ENCODE peak calls at places on chromosomes 2 and 18, in ten cellular contexts. W, X, P, U, F, H, Z, M, G and R are unnamed samples.

GRCh38 chr2:19785432-19785831 is 116.4 kb downstream of the TTC32 start:
- DNase-seq in W (no peak), X (no peak), P (no peak), U (no peak), F (no peak), H (no peak), Z (no peak), M (no peak), G (no peak), R (no peak)

GRCh38 chr18:48948112-48949050 is 2.4 kb downstream of the SMAD7 start:
- DNase-seq in W (no peak), X (no peak), P (no peak), U (peak), F (peak), H (peak), Z (no peak), M (peak), G (peak), R (peak)

GRCh38 chr18:71784777-71785176 is 759.4 kb downstream of the CBLN2 start:
- DNase-seq in W (no peak), X (no peak), P (no peak), U (no peak), F (peak), H (peak), Z (no peak), M (no peak), G (peak), R (peak)

GRCh38 chr2:196660264-196660663 is 20.7 kb downstream of the CCDC150 start:
- DNase-seq in W (no peak), X (no peak), P (no peak), U (no peak), F (peak), H (no peak), Z (no peak), M (no peak), G (no peak), R (no peak)

GRCh38 chr2:235804676-235805075 is 310.8 kb downstream of the AGAP1 start:
- DNase-seq in W (no peak), X (no peak), P (no peak), U (no peak), F (no peak), H (no peak), Z (no peak), M (no peak), G (no peak), R (no peak)

GRCh38 chr2:162243305-162243693 is at the start of gene FAP:
- DNase-seq in W (no peak), X (no peak), P (no peak), U (no peak), F (no peak), H (no peak), Z (no peak), M (no peak), G (no peak), R (no peak)

GRCh38 chr2:202038471-202039277 is 5.0 kb downstream of the FZD7 start:
- DNase-seq in W (no peak), X (no peak), P (peak), U (no peak), F (no peak), H (no peak), Z (no peak), M (peak), G (no peak), R (no peak)

GRCh38 chr2:168194784-168195522 is 52.4 kb downstream of the STK39 start:
- DNase-seq in W (no peak), X (no peak), P (no peak), U (no peak), F (no peak), H (peak), Z (no peak), M (no peak), G (no peak), R (peak)

GRCh38 chr2:237900891-237901831 is 41.7 kb downstream of the RAMP1 start:
- DNase-seq in W (no peak), X (peak), P (no peak), U (no peak), F (no peak), H (no peak), Z (no peak), M (no peak), G (peak), R (peak)

GRCh38 chr2:157508676-157509075 is 64.8 kb upstream of the CYTIP start:
- DNase-seq in W (no peak), X (no peak), P (no peak), U (no peak), F (no peak), H (no peak), Z (no peak), M (no peak), G (no peak), R (no peak)

GRCh38 chr2:188291142-188291616 is 495 bp upstream of the GULP1 start:
- DNase-seq in W (no peak), X (peak), P (peak), U (no peak), F (no peak), H (no peak), Z (no peak), M (peak), G (peak), R (no peak)

GRCh38 chr2:111617804-111618576 is 266.0 kb downstream of the ANAPC1 start:
- DNase-seq in W (no peak), X (no peak), P (peak), U (peak), F (no peak), H (no peak), Z (no peak), M (no peak), G (no peak), R (no peak)

GRCh38 chr2:218607436-218608115 is at the start of gene PLCD4:
- DNase-seq in W (no peak), X (no peak), P (no peak), U (no peak), F (peak), H (no peak), Z (no peak), M (peak), G (no peak), R (no peak)

GRCh38 chr2:48504647-48505327 is 25.2 kb upstream of the STON1 start:
- DNase-seq in W (no peak), X (no peak), P (no peak), U (no peak), F (no peak), H (no peak), Z (no peak), M (no peak), G (no peak), R (no peak)

GRCh38 chr2:183408562-183408961 is 284.3 kb downstream of the NUP35 start:
- DNase-seq in W (no peak), X (no peak), P (no peak), U (no peak), F (no peak), H (no peak), Z (no peak), M (no peak), G (no peak), R (no peak)

GRCh38 chr2:112148477-112148876 is 10.3 kb downstream of the FBLN7 start:
- DNase-seq in W (no peak), X (no peak), P (no peak), U (no peak), F (no peak), H (no peak), Z (no peak), M (no peak), G (no peak), R (no peak)

GRCh38 chr2:67145851-67146250 is 251.3 kb upstream of the ETAA1 start:
- DNase-seq in W (no peak), X (no peak), P (no peak), U (no peak), F (no peak), H (no peak), Z (no peak), M (no peak), G (no peak), R (no peak)

GRCh38 chr2:118832791-118833715 is 14.4 kb downstream of the EN1 start:
- DNase-seq in W (no peak), X (no peak), P (no peak), U (no peak), F (no peak), H (no peak), Z (no peak), M (peak), G (no peak), R (no peak)

GRCh38 chr18:32629292-32629691 is 143.5 kb downstream of the KLHL14 start:
- DNase-seq in W (no peak), X (no peak), P (no peak), U (no peak), F (no peak), H (no peak), Z (no peak), M (no peak), G (no peak), R (no peak)

GRCh38 chr2:234989183-234989701 is 37.4 kb downstream of the SH3BP4 start:
- DNase-seq in W (no peak), X (peak), P (peak), U (peak), F (peak), H (no peak), Z (peak), M (no peak), G (peak), R (no peak)

GRCh38 chr2:214019973-214020345 is 390.9 kb upstream of the VWC2L start:
- DNase-seq in W (no peak), X (no peak), P (no peak), U (no peak), F (no peak), H (no peak), Z (no peak), M (no peak), G (no peak), R (no peak)

GRCh38 chr2:133755515-133756311 is 187.4 kb upstream of the NCKAP5 start:
- DNase-seq in W (no peak), X (no peak), P (no peak), U (no peak), F (no peak), H (no peak), Z (no peak), M (no peak), G (no peak), R (no peak)

GRCh38 chr2:205245652-205246051 is 436.6 kb upstream of the NRP2 start:
- DNase-seq in W (no peak), X (no peak), P (no peak), U (no peak), F (no peak), H (no peak), Z (no peak), M (no peak), G (no peak), R (no peak)

GRCh38 chr18:3037423-3037915 is 24.5 kb upstream of the LPIN2 start:
- DNase-seq in W (no peak), X (peak), P (no peak), U (no peak), F (peak), H (no peak), Z (no peak), M (no peak), G (peak), R (peak)

GRCh38 chr2:95099910-95100309 is 21.7 kb downstream of the MRPS5 start:
- DNase-seq in W (no peak), X (no peak), P (no peak), U (no peak), F (no peak), H (no peak), Z (no peak), M (no peak), G (no peak), R (no peak)

GRCh38 chr2:67671464-67672450 is 274.6 kb downstream of the ETAA1 start:
- DNase-seq in W (no peak), X (no peak), P (no peak), U (no peak), F (no peak), H (no peak), Z (no peak), M (no peak), G (no peak), R (no peak)